ENCODE peak calls at places on chromosomes 5 and 9, in four cellular contexts. H is psoas muscle, T is GM10248, J is cardiac muscle cell. G is an unnamed sample.
A peak's percentile ranks its signal among the peaks of the same experiment; 100 is the strongest.

GRCh38 chr5:145104106-145104505 is 731.0 kb downstream of the PRELID2 start:
- DNase-seq in H (no peak), T (no peak), J (no peak), G (no peak)

GRCh38 chr9:138105561-138106505 is 228.3 kb downstream of the CACNA1B start:
- DNase-seq in H (no peak), T (peak; percentile 8), J (no peak), G (no peak)

GRCh38 chr5:119439140-119439625 is 13.1 kb upstream of the HSD17B4 start:
- DNase-seq in H (no peak), T (no peak), J (no peak), G (no peak)

GRCh38 chr5:9544502-9545300 is 1.2 kb downstream of the SEMA5A start:
- DNase-seq in H (peak; percentile 87), T (peak; percentile 74), J (peak; percentile 87), G (peak; percentile 81)

GRCh38 chr9:108894225-108894997 is 32.3 kb downstream of the ACTL7A start:
- DNase-seq in H (no peak), T (no peak), J (no peak), G (no peak)

GRCh38 chr5:96687812-96688453 is 25.8 kb downstream of the CAST start:
- DNase-seq in H (no peak), T (peak; percentile 46), J (peak; percentile 75), G (peak; percentile 52)

GRCh38 chr5:170333161-170333909 is 35.8 kb upstream of the LCP2 start:
- DNase-seq in H (no peak), T (no peak), J (no peak), G (no peak)

GRCh38 chr5:66828551-66829421 is 232.6 kb downstream of the MAST4 start:
- DNase-seq in H (peak; percentile 62), T (no peak), J (peak; percentile 82), G (no peak)

DNA sequence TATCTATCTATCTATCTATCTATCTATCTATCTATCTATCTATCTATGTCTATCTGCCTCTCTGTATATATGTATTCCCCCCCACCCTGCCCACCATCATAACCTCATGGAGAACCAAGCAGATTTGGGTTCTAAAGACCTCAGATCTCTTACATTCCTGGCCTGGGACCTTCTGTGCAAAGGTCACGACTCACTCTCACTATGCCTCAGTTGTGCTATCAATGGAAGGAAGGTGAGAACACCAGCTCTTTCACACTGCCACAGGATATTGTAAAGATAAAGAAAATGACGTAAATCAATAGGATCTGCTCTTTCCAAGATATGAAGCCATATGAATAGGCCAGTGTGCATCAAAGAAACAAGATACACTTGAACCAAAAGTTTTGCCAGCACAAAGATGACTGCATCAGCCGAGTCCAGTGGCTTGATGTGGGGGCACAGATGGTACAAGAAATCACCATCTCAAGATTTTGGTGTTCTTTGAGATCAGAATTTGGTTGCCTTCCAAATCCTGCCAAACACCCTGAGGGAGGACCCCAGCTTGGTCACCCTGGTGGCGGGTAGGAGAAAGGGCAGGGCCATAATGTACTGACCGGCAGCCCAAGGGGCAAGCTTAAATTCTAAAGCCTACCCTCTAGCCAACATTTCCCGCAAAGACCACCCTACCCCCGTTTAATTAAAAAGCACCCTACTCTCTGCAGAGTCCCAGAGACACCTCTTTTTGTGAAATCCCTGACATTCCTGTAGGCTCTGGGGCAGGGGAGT is 8.4 kb upstream of the FGF1 start:
- DNase-seq in H (no peak), T (no peak), J (no peak), G (no peak)
- TF ChIP-seq CTCF in H (no peak), T (no peak), J (peak; percentile 29), G (no peak)

GRCh38 chr9:22102347-22103053 is 93.4 kb upstream of the CDKN2B start:
- DNase-seq in H (no peak), T (no peak), J (no peak), G (no peak)

GRCh38 chr9:22098636-22099332 is 89.7 kb upstream of the CDKN2B start:
- DNase-seq in H (no peak), T (no peak), J (no peak), G (no peak)

GRCh38 chr9:22097712-22098111 is 88.6 kb upstream of the CDKN2B start:
- DNase-seq in H (no peak), T (no peak), J (peak; percentile 84), G (no peak)

GRCh38 chr9:22103650-22104575 is 94.8 kb upstream of the CDKN2B start:
- DNase-seq in H (no peak), T (no peak), J (peak; percentile 77), G (no peak)

DNA sequence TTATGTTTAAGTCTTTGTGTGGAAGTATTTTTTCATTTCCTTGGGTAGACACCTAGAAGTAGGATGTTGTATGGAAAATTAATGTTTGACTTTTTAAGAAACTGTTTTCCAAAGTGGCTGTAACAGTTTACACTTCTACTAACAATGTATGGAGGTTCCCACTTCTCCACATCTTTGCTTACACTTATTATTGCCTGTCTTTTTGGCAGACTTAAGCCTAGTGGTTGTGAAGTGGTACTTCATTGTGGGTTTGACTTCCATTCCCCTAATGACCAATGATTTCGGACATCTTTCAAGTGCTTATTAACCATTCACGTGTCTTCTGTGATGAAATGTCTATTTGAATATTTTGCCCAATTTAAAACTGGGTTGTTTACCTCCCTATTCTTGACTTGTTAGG is 91.5 kb upstream of the CDKN2B start:
- DNase-seq in H (no peak), T (no peak), J (no peak), G (no peak)
- TF ChIP-seq CTCF in H (no peak), T (no peak), J (no peak), G (no peak)

DNA sequence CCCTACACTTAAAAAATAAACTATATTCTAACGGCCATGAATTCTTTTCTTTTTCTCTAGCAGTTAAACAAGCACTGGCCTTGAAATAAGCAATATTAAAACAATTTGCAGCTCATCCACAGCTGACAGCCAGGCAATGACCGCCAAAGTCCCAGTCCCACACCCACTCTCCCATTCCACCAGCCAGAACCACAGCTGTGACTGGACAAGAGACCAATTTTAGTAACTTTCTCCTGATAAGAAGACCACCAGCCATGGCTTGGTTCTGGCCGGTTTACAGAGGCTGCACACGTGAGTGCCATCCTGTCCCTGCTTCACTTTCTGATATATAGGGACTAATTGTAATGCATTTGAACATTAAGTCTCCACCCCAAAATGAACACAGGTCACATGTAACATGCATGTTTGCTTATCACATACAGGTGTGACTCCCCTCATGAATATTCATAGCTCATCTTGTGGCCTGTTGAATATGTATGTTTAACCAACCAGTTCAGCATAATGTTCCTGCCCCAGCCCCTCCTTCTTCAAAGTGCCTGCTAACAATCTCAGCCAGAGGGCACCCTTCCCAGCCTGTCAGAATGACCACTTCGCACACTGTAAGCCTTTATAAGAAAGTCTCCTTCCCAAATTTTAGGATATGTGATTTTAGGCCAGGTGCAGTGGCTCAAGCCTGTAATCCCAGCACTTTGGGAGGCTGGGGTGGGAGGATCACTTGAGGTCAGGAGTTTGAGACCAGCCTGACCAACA is 23.9 kb upstream of the FANCC start:
- DNase-seq in H (no peak), T (no peak), J (peak; percentile 57), G (no peak)
- TF ChIP-seq CTCF in H (no peak), T (peak; percentile 9), J (peak; percentile 39), G (no peak)

DNA sequence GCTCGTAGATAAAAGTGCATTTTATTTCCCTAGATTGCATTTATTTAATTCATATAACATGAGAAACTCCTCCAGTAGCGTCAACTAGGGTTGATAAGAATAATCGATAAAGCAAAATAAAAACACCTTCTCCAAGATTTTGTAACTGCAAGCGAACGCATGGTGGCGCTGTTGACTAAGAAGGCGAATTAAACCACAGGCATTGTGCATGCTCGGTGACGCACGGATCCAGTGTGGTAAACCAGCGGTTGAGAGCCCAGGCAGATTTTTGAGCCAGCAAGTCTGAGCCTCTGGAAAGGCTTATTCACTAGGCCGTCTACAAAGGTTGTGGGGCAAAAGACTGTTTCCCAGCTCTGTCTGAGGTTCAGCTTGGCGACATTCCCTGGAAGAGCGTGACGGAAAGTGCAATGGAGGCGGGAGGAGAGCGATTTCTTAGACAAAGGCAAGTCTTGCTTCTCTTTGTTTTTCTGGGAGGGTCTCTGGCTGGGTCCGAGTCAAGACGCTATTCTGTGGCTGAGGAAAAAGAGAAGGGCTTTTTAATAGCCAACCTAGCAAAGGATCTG is at the start of gene PCDHB3:
- DNase-seq in H (peak; percentile 65), T (no peak), J (peak; percentile 8), G (no peak)
- TF ChIP-seq CTCF in H (peak; percentile 42), T (no peak), J (no peak), G (no peak)

GRCh38 chr5:80139573-80139972 is 104.4 kb downstream of the THBS4 start:
- DNase-seq in H (no peak), T (no peak), J (no peak), G (no peak)
- TF ChIP-seq CTCF in H (no peak), T (no peak), J (no peak), G (no peak)

DNA sequence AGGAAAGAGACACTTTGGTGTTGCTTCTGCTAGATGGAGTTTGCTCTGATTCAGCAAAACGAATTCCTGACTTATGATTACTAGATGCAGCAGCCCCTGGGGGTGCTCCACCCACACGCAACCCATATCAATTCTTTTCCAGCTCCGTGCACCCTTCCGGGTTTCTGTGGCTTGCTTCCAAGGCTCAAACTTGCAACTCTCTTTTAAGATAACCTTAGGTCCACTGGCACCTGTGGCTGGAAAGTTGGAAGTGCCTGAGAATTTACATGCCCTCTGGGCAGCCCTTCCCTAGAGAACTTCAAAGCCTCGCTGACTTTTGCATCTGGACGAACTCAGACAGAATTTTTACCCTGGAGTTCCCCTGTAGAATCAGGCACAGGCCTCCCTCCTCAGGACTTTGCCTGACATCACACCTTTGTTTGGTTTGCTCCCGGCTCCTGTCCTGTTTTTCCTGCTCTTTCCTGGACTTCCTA is 224.9 kb downstream of the SNX18 start:
- DNase-seq in H (no peak), T (no peak), J (peak; percentile 69), G (no peak)
- TF ChIP-seq CTCF in H (no peak), T (peak; percentile 2), J (peak; percentile 41), G (no peak)

DNA sequence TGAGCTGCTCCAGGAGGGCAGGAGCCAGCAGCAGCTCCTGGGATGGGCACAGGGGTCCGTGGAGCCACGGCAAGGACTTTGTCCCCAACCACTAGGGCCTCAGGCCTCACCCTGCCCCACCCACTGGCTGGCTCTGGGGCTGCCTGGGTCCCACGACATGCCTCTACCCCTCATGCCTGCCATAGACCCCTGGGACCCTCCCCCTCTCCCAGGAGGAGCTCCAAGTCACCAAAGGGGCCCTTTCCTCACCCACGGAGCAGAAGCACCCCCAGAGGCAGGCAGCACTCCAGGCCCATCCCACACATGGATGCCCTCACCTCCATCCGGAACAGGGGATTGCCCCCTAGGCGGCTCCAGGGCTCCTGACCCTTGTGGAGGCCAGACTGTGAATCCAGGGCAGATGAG is 6.5 kb downstream of the ABCA2 start:
- DNase-seq in H (no peak), T (no peak), J (no peak), G (no peak)
- TF ChIP-seq CTCF in H (no peak), T (no peak), J (no peak), G (no peak)

DNA sequence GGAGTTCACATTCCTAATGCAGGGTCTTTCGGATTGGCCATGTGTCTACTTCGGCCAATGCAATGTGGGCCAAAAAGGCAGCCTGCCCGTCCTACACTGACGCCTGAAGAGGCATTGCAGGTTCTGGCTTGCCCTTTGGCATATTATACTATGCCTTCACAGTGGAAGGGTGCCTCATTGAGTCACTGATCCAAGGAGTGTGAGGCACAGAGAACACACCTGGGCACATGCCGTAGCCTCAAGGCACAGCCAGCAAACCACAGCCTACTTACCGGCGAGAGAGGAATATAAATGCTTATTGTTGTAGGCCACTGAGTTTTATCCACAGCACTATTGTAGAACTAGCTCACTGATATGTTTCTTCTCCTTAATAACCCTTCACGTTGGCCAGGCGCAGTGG is 409.6 kb downstream of the GADD45G start:
- DNase-seq in H (no peak), T (no peak), J (no peak), G (no peak)
- TF ChIP-seq CTCF in H (no peak), T (no peak), J (no peak), G (no peak)

G was measured in GM20000.